ENCODE peak calls at places on chromosomes 4 and X, in four cellular contexts. F is activated CD4-positive, alpha-beta T cell treated with anti-CD3 and anti-CD28 coated beads for 48 hours; H is endodermal cell; D is CD4-positive, alpha-beta T cell. L is an unnamed sample.

GRCh38 chrX:85084770-85085393 is 81.2 kb downstream of the APOOL start:
- DNase-seq in D (no peak), H (peak; percentile 54), F (no peak), L (peak; percentile 18)

GRCh38 chr4:77600521-77601451 is 4.8 kb upstream of the CXCL13 start:
- DNase-seq in F (peak; percentile 51), D (peak; percentile 2), H (peak; percentile 64), L (no peak)

GRCh38 chr4:4387531-4388311 is 819 bp downstream of the NSG1 start:
- DNase-seq in D (no peak), H (peak; percentile 67), F (no peak), L (no peak)

GRCh38 chr4:26317766-26318165 is 3.0 kb upstream of the RBPJ start:
- DNase-seq in H (no peak), F (no peak), D (no peak), L (no peak)

GRCh38 chrX:9535101-9535500 is 70.2 kb downstream of the TBL1X start:
- DNase-seq in D (no peak), F (no peak), H (no peak), L (no peak)

GRCh38 chr4:150257338-150257737 is 179.1 kb downstream of the DCLK2 start:
- DNase-seq in F (no peak), H (no peak), D (no peak), L (no peak)

GRCh38 chr4:7687796-7688195 is 251.9 kb downstream of the AFAP1 start:
- DNase-seq in D (no peak), H (no peak), F (no peak), L (no peak)

GRCh38 chr4:102809190-102809589 is 18.2 kb downstream of the UBE2D3 start:
- DNase-seq in H (no peak), F (no peak), D (no peak), L (no peak)

GRCh38 chr4:181819951-181820350 is 423.3 kb upstream of the TENM3 start:
- DNase-seq in D (no peak), H (no peak), F (no peak), L (no peak)

GRCh38 chr4:149961876-149962597 is 116.2 kb upstream of the DCLK2 start:
- DNase-seq in H (no peak), D (no peak), F (no peak), L (no peak)

GRCh38 chr4:76665721-76666120 is 230.7 kb downstream of the SHROOM3 start:
- DNase-seq in H (no peak), D (no peak), F (no peak), L (no peak)

GRCh38 chrX:12360991-12361598 is 222.8 kb downstream of the FRMPD4 start:
- DNase-seq in H (no peak), F (no peak), D (no peak), L (no peak)

GRCh38 chrX:2863646-2864045 is 34.9 kb downstream of the GYG2 start:
- DNase-seq in F (no peak), D (no peak), H (peak; percentile 62), L (no peak)

GRCh38 chr4:74715731-74716435 is 78.4 kb downstream of the BTC start:
- DNase-seq in D (no peak), H (no peak), F (no peak), L (no peak)

GRCh38 chrX:134601240-134601639 is 57.0 kb downstream of the PLAC1 start:
- DNase-seq in D (no peak), H (no peak), F (no peak), L (no peak)

GRCh38 chr4:74055096-74055495 is 16.6 kb upstream of the CXCL3 start:
- DNase-seq in F (no peak), H (no peak), D (no peak), L (no peak)

GRCh38 chr4:142222127-142222526 is 585.7 kb downstream of the IL15 start:
- DNase-seq in H (no peak), F (no peak), D (no peak), L (no peak)

GRCh38 chr4:162443510-162443909 is 279.7 kb upstream of the FSTL5 start:
- DNase-seq in F (no peak), H (no peak), D (no peak), L (no peak)